ENCODE peak calls at places on chromosomes 1 and 21, in six cellular contexts. E is heart left ventricle, T is HepG2, Z is Panc1, J is T-helper 17 cell, I is A549. W is an unnamed sample.
A peak's percentile ranks its signal among the peaks of the same experiment; 100 is the strongest.

GRCh38 chr21:26546698-26547097 is 26.4 kb downstream of the CYYR1 start:
- ATAC-seq in Z (no peak), I (no peak), E (peak; percentile 92), J (no peak), T (no peak), W (peak; percentile 71)

GRCh38 chr21:32088471-32088870 is 190.4 kb downstream of the MIS18A start:
- ATAC-seq in Z (no peak), E (no peak), I (no peak), T (no peak), J (no peak), W (no peak)

GRCh38 chr1:98055457-98055856 is 134.6 kb upstream of the DPYD start:
- ATAC-seq in E (no peak), T (no peak), J (no peak), I (no peak), Z (no peak), W (no peak)

GRCh38 chr1:234631721-234632125 is 21.7 kb upstream of the IRF2BP2 start:
- ATAC-seq in Z (peak; percentile 67), I (peak; percentile 55), T (peak; percentile 66), J (no peak), E (peak; percentile 74), W (peak; percentile 41)

GRCh38 chr1:237394263-237394662 is 352.3 kb downstream of the RYR2 start:
- ATAC-seq in I (no peak), Z (no peak), T (no peak), J (no peak), E (no peak), W (no peak)

GRCh38 chr21:38380391-38381137 is 117.7 kb downstream of the ERG start:
- ATAC-seq in I (peak; percentile 62), E (no peak), T (peak; percentile 50), J (no peak), Z (no peak), W (peak; percentile 38)

GRCh38 chr1:173717238-173717637 is 2.5 kb downstream of the KLHL20 start:
- ATAC-seq in J (no peak), T (no peak), E (no peak), I (no peak), Z (no peak), W (no peak)

GRCh38 chr21:22725436-22725835 is 1727.2 kb downstream of the NCAM2 start:
- ATAC-seq in T (no peak), E (no peak), Z (no peak), J (no peak), I (no peak), W (no peak)

GRCh38 chr1:11211925-11212587 is 22.9 kb downstream of the ANGPTL7 start:
- ATAC-seq in J (no peak), Z (no peak), T (no peak), I (no peak), E (no peak), W (no peak)

GRCh38 chr1:40755052-40755451 is 28.5 kb upstream of the KCNQ4 start:
- ATAC-seq in Z (no peak), I (no peak), E (peak; percentile 58), T (no peak), J (no peak), W (peak; percentile 47)

GRCh38 chr1:200380589-200381021 is 29.2 kb downstream of the ZNF281 start:
- ATAC-seq in Z (no peak), E (no peak), I (no peak), T (peak; percentile 76), J (no peak), W (no peak)

GRCh38 chr1:192183788-192184187 is 25.5 kb downstream of the RGS18 start:
- ATAC-seq in I (no peak), T (no peak), E (no peak), Z (no peak), J (no peak), W (no peak)

GRCh38 chr1:44543064-44543815 is 131.0 kb downstream of the TMEM53 start:
- ATAC-seq in J (no peak), I (no peak), T (no peak), Z (no peak), E (no peak), W (no peak)

GRCh38 chr1:56065729-56066128 is 513.6 kb downstream of the PLPP3 start:
- ATAC-seq in Z (no peak), J (no peak), T (no peak), E (no peak), I (no peak), W (no peak)

GRCh38 chr1:15215116-15215515 is 31.9 kb upstream of the FHAD1 start:
- ATAC-seq in J (no peak), I (no peak), E (no peak), T (no peak), Z (no peak), W (no peak)

GRCh38 chr1:118989006-118989736 is 1.0 kb upstream of the TBX15 start:
- ATAC-seq in Z (no peak), I (no peak), E (no peak), T (no peak), J (no peak), W (no peak)

GRCh38 chr1:57520743-57521142 is 96.9 kb upstream of the DAB1 start:
- ATAC-seq in J (no peak), I (no peak), T (no peak), E (no peak), Z (no peak), W (no peak)

GRCh38 chr1:89151021-89151420 is 24.8 kb downstream of the GBP7 start:
- ATAC-seq in Z (no peak), J (no peak), T (no peak), E (no peak), I (no peak), W (no peak)

GRCh38 chr21:43919871-43920801 is 55.1 kb downstream of the AGPAT3 start:
- ATAC-seq in T (peak; percentile 15), Z (no peak), J (no peak), E (no peak), I (no peak), W (no peak)

GRCh38 chr1:42784946-42785693 is at the start of gene TMEM269:
- ATAC-seq in T (no peak), Z (no peak), J (peak; percentile 86), E (peak; percentile 47), I (no peak), W (peak; percentile 59)

GRCh38 chr1:230069813-230070212 is 2.8 kb downstream of the GALNT2 start:
- ATAC-seq in E (no peak), I (no peak), Z (no peak), T (no peak), J (no peak), W (no peak)

GRCh38 chr1:26190373-26190987 is at the start of gene CATSPER4:
- ATAC-seq in J (no peak), T (peak; percentile 80), E (peak; percentile 26), I (peak; percentile 62), Z (peak; percentile 66), W (no peak)

GRCh38 chr1:22845536-22845935 is 127.1 kb downstream of the LACTBL1 start:
- ATAC-seq in E (no peak), Z (no peak), I (no peak), J (no peak), T (no peak), W (no peak)

GRCh38 chr1:30816211-30817082 is 58.9 kb upstream of the LAPTM5 start:
- ATAC-seq in J (no peak), T (no peak), Z (peak; percentile 78), E (peak; percentile 87), I (peak; percentile 48), W (peak; percentile 60)

GRCh38 chr1:161727343-161727924 is 6.1 kb downstream of the FCRLB start:
- ATAC-seq in T (peak; percentile 5), J (peak; percentile 48), E (no peak), I (peak; percentile 2), Z (no peak), W (no peak)

GRCh38 chr1:26848947-26849774 is 13.8 kb upstream of the SFN start:
- ATAC-seq in E (no peak), Z (peak; percentile 47), T (peak; percentile 42), I (peak; percentile 90), J (no peak), W (peak; percentile 55)

GRCh38 chr1:197800379-197801110 is 25.3 kb upstream of the DENND1B start:
- ATAC-seq in T (peak; percentile 71), E (no peak), Z (no peak), I (peak; percentile 19), J (no peak), W (no peak)

GRCh38 chr21:33039542-33039941 is 13.8 kb downstream of the OLIG2 start:
- ATAC-seq in I (no peak), Z (no peak), E (no peak), T (no peak), J (no peak), W (no peak)

GRCh38 chr1:218945050-218945449 is 228.6 kb upstream of the LYPLAL1 start:
- ATAC-seq in I (no peak), Z (no peak), E (no peak), T (no peak), J (no peak), W (no peak)

W was measured in gastroesophageal sphincter.